ENCODE peak calls at places on chromosomes 1 and 21, in four cellular contexts. U is H1, R is GM12878, C is HepG2. F is an unnamed sample.

GRCh38 chr1:44924835-44925464 is 61.4 kb downstream of the EIF2B3 start:
- DNase-seq in R (no peak), C (peak), U (no peak), F (peak)

GRCh38 chr1:210132582-210132981 is 100.0 kb upstream of the SERTAD4 start:
- DNase-seq in R (no peak), C (no peak), U (no peak), F (peak)

GRCh38 chr1:175192111-175192629 is 406 bp downstream of the KIAA0040 start:
- DNase-seq in R (no peak), C (no peak), U (no peak), F (peak)

GRCh38 chr1:238898856-238899255 is 487.5 kb upstream of the CHRM3 start:
- DNase-seq in C (no peak), R (no peak), U (no peak), F (no peak)

GRCh38 chr21:37117204-37117603 is 44.1 kb downstream of the TTC3 start:
- DNase-seq in R (no peak), U (no peak), C (peak), F (no peak)

GRCh38 chr1:5341471-5341870 is 650.8 kb downstream of the NPHP4 start:
- DNase-seq in U (no peak), R (no peak), C (no peak), F (no peak)

GRCh38 chr1:218400624-218401023 is 55.5 kb downstream of the TGFB2 start:
- DNase-seq in U (no peak), C (no peak), R (no peak), F (no peak)

GRCh38 chr1:199075792-199076191 is 437.0 kb downstream of the PTPRC start:
- DNase-seq in R (no peak), C (no peak), U (no peak), F (no peak)

GRCh38 chr1:8370928-8371327 is 53.0 kb downstream of the SLC45A1 start:
- DNase-seq in U (no peak), C (no peak), R (no peak), F (no peak)

GRCh38 chr1:210123924-210124589 is 108.5 kb upstream of the SERTAD4 start:
- DNase-seq in R (no peak), C (no peak), U (no peak), F (no peak)

GRCh38 chr1:193322218-193322617 is 135.8 kb upstream of the B3GALT2 start:
- DNase-seq in C (no peak), R (no peak), U (no peak), F (no peak)

GRCh38 chr1:3668148-3668547 is 15.8 kb downstream of the TP73 start:
- DNase-seq in C (no peak), U (no peak), R (no peak), F (no peak)

GRCh38 chr1:205711105-205712048 is 31.1 kb upstream of the SLC45A3 start:
- DNase-seq in R (peak), C (peak), U (no peak), F (peak)

GRCh38 chr1:29221296-29221695 is 9.4 kb downstream of the MECR start:
- DNase-seq in C (no peak), R (no peak), U (no peak), F (no peak)

GRCh38 chr1:34330061-34330460 is 153.4 kb downstream of the C1orf94 start:
- DNase-seq in U (no peak), C (no peak), R (no peak), F (no peak)

GRCh38 chr1:37034301-37035013 is at the start of gene GRIK3:
- DNase-seq in R (no peak), U (no peak), C (no peak), F (peak)

GRCh38 chr1:62097464-62097863 is 97.2 kb upstream of the L1TD1 start:
- DNase-seq in C (no peak), R (no peak), U (no peak), F (no peak)

GRCh38 chr1:159646687-159647086 is 59.1 kb downstream of the APCS start:
- DNase-seq in C (no peak), R (no peak), U (no peak), F (no peak)

GRCh38 chr1:168687796-168688195 is 41.2 kb downstream of the DPT start:
- DNase-seq in U (no peak), R (no peak), C (peak), F (peak)

GRCh38 chr1:233440952-233441401 is 113.5 kb downstream of the MAP3K21 start:
- DNase-seq in C (peak), R (peak), U (peak), F (peak)

GRCh38 chr1:91781371-91781825 is 104.6 kb downstream of the TGFBR3 start:
- DNase-seq in R (no peak), C (no peak), U (no peak), F (no peak)

GRCh38 chr1:214476229-214476957 is 75.0 kb downstream of the PTPN14 start:
- DNase-seq in U (no peak), C (no peak), R (no peak), F (no peak)

GRCh38 chr1:16180291-16180824 is 24.5 kb upstream of the EPHA2 start:
- DNase-seq in R (no peak), U (no peak), C (no peak), F (no peak)

GRCh38 chr1:42306977-42307376 is 28.1 kb downstream of the FOXJ3 start:
- DNase-seq in U (no peak), R (no peak), C (no peak), F (no peak)

GRCh38 chr1:16204634-16205332 is 7.7 kb downstream of the ARHGEF19 start:
- DNase-seq in U (no peak), R (no peak), C (peak), F (peak)

GRCh38 chr1:63935553-63935952 is 161.7 kb downstream of the ROR1 start:
- DNase-seq in C (no peak), R (no peak), U (no peak), F (no peak)

GRCh38 chr1:204924013-204924759 is 53.5 kb downstream of the NFASC start:
- DNase-seq in C (peak), U (peak), R (no peak), F (no peak)

GRCh38 chr1:28148880-28149195 is 27.7 kb downstream of the PTAFR start:
- DNase-seq in R (no peak), C (no peak), U (no peak), F (peak)

GRCh38 chr1:186892936-186893335 is 64.2 kb downstream of the PLA2G4A start:
- DNase-seq in C (no peak), U (no peak), R (no peak), F (no peak)

GRCh38 chr1:186887198-186887597 is 58.4 kb downstream of the PLA2G4A start:
- DNase-seq in U (no peak), R (no peak), C (no peak), F (no peak)

GRCh38 chr1:186884266-186884665 is 55.5 kb downstream of the PLA2G4A start:
- DNase-seq in R (no peak), C (no peak), U (no peak), F (no peak)

GRCh38 chr1:186882372-186883134 is 53.8 kb downstream of the PLA2G4A start:
- DNase-seq in U (no peak), C (no peak), R (no peak), F (no peak)

DNA sequence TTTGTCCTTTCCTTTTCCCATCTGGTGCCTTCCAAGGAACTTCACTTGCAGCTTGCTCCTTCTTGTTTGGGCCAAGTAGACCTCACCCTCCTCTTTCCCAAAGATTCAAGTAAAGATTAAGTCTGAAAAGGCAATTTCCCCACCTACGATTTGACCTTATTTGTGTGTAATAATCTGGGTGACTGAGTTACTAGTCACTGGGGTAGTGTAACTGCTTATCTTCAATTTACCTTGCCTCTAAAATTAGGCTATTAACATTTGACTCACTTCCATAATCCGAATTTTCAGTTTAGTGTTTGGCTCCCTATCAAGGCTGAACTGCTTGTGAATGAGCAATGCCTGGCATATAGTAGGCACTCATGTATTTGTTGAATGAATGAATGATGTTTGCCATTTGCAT is 59.6 kb downstream of the PLA2G4A start:
- DNase-seq in R (no peak), C (no peak), U (no peak), F (no peak)
- TF ChIP-seq CBX5 in R (no peak), C (no peak), U (no peak), F (no peak)

GRCh38 chr1:219834247-219834917 is 94.0 kb downstream of the SLC30A10 start:
- DNase-seq in U (no peak), C (no peak), R (no peak), F (no peak)

GRCh38 chr1:219833214-219833816 is 95.0 kb downstream of the SLC30A10 start:
- DNase-seq in R (no peak), U (no peak), C (no peak), F (no peak)

GRCh38 chr1:219837274-219837993 is 90.9 kb downstream of the SLC30A10 start:
- DNase-seq in U (no peak), R (no peak), C (peak), F (peak)

GRCh38 chr1:219837994-219838294 is 90.4 kb downstream of the SLC30A10 start:
- DNase-seq in U (no peak), C (no peak), R (no peak), F (no peak)
- TF ChIP-seq CBX5 in U (no peak), C (no peak), R (no peak), F (no peak)

DNA sequence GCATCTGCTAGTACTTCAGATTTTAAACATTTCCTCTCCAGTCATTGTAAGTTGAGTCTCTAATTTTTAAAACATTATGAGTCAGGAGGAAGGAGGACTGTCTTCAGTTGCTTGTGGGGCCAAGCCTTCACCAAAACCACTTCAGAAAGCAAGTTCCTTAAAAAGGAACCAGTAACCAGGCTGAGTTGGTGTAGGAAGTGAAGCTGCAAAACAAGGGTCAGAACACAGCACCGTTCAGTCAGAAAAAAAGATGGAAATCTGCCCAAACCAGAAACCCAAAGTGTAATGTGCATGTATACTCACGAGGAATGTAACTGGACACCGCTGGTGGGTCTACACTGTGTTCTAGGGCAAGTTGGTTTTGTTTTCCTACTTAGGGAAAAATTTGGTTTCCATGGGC is 402.1 kb downstream of the SETD4 start:
- DNase-seq in R (no peak), U (no peak), C (no peak), F (no peak)
- TF ChIP-seq CBX5 in R (no peak), U (no peak), C (no peak), F (no peak)

DNA sequence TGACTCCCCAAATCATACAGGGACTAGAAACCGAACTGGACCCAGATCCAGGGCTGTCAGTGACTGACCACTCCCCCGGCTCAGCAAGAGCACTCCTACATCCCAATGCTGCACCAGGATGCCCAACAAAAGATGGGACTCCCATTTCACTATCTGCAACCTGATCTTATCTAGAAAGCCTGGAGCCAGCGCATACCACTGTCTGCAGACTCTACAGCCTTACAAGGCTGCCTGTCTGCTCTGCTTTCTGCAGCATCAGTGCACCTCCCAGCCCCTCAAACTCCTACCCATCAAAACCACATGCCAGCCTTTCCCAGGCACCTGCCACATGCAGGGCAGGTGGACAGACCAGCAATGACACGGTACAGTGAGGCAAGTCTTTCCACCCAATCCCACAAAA is 52.2 kb downstream of the SSBP3 start:
- DNase-seq in R (no peak), C (no peak), U (no peak), F (no peak)
- TF ChIP-seq CBX5 in R (no peak), C (no peak), U (no peak), F (no peak)

GRCh38 chr1:22660716-22661241 is 7.7 kb downstream of the C1QB start:
- DNase-seq in R (no peak), U (no peak), C (no peak), F (no peak)

GRCh38 chr1:22662986-22663408 is 10.0 kb downstream of the C1QB start:
- DNase-seq in U (no peak), C (no peak), R (no peak), F (peak)

GRCh38 chr1:22665752-22666151 is 12.7 kb downstream of the C1QB start:
- DNase-seq in C (no peak), U (no peak), R (no peak), F (peak)

GRCh38 chr1:22661880-22662279 is 8.8 kb downstream of the C1QB start:
- DNase-seq in C (no peak), U (no peak), R (no peak), F (no peak)

DNA sequence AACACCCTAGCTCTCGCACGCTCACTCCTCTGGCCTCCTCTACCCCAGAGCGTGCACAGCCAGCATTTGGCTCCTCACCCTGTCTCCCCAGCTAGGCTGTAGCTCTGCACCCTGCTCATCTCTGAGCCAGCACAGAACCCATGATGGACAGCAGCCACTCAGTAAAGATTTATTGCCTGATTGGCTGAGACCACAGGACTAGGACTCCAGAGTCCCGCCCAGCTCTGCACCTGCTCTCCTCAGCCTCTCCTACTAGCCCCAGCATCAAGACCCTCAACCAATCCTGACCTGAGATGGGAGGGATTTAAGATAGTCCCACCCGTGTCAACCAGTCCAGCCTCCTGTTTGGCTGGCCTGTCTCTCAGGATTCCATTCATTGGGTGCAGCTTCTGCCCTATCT is 9.3 kb downstream of the C1QB start:
- DNase-seq in U (no peak), R (no peak), C (no peak), F (peak)
- TF ChIP-seq CBX5 in U (no peak), R (no peak), C (no peak), F (no peak)

F was measured in K562.